ENCODE peak calls at places on chromosome 18, in five cellular contexts. H, J, Z, O and B are unnamed samples.

GRCh38 chr18:36128907-36129299 is 237 bp downstream of the SLC39A6 start:
- DNase-seq in H (no peak), J (no peak), Z (no peak), O (no peak), B (no peak)

GRCh38 chr18:55243852-55244251 is 284.6 kb upstream of the CCDC68 start:
- DNase-seq in H (no peak), J (no peak), Z (peak; percentile 76), O (no peak), B (no peak)

GRCh38 chr18:63681449-63682381 is 20.0 kb upstream of the SERPINB3 start:
- DNase-seq in H (peak; percentile 6), J (no peak), Z (no peak), O (no peak), B (peak; percentile 87)

GRCh38 chr18:36023336-36023735 is 44.0 kb downstream of the RPRD1A start:
- DNase-seq in H (no peak), J (no peak), Z (no peak), O (no peak), B (no peak)

GRCh38 chr18:21740724-21741510 is at the start of gene MIB1:
- DNase-seq in H (no peak), J (peak; percentile 74), Z (peak; percentile 41), O (peak; percentile 99), B (peak; percentile 18)

GRCh38 chr18:62413189-62413588 is 88.1 kb downstream of the TNFRSF11A start:
- DNase-seq in H (no peak), J (no peak), Z (no peak), O (no peak), B (no peak)

GRCh38 chr18:25076980-25077780 is 274.8 kb downstream of the ZNF521 start:
- DNase-seq in H (peak; percentile 91), J (no peak), Z (no peak), O (no peak), B (no peak)

GRCh38 chr18:42578781-42579180 is 536.7 kb downstream of the RIT2 start:
- DNase-seq in H (no peak), J (no peak), Z (no peak), O (no peak), B (no peak)

GRCh38 chr18:75406491-75407445 is 20.7 kb downstream of the SMIM21 start:
- DNase-seq in H (no peak), J (peak; percentile 6), Z (no peak), O (no peak), B (no peak)

GRCh38 chr18:36546876-36547275 is 249.4 kb downstream of the FHOD3 start:
- DNase-seq in H (no peak), J (no peak), Z (no peak), O (no peak), B (no peak)

GRCh38 chr18:12038082-12038660 is 55.5 kb upstream of the ANKRD62 start:
- DNase-seq in H (no peak), J (no peak), Z (no peak), O (peak; percentile 74), B (no peak)

GRCh38 chr18:44896817-44897216 is 216.1 kb downstream of the SETBP1 start:
- DNase-seq in H (no peak), J (no peak), Z (no peak), O (no peak), B (no peak)

GRCh38 chr18:48875942-48876511 is 74.7 kb downstream of the SMAD7 start:
- DNase-seq in H (peak; percentile 69), J (no peak), Z (no peak), O (no peak), B (peak; percentile 31)

GRCh38 chr18:50231621-50232020 is 34.7 kb downstream of the CFAP53 start:
- DNase-seq in H (no peak), J (no peak), Z (no peak), O (no peak), B (no peak)

GRCh38 chr18:64679121-64679520 is 530.2 kb upstream of the LINC00305 start:
- DNase-seq in H (no peak), J (no peak), Z (no peak), O (no peak), B (no peak)

GRCh38 chr18:26406294-26406693 is 142.1 kb downstream of the KCTD1 start:
- DNase-seq in H (no peak), J (no peak), Z (no peak), O (no peak), B (no peak)

GRCh38 chr18:8478166-8478967 is 130.9 kb upstream of the RAB12 start:
- DNase-seq in H (peak; percentile 40), J (peak; percentile 91), Z (peak; percentile 34), O (peak; percentile 97), B (peak; percentile 67)

GRCh38 chr18:77223221-77223639 is 26.4 kb upstream of the GALR1 start:
- DNase-seq in H (no peak), J (no peak), Z (no peak), O (no peak), B (no peak)

GRCh38 chr18:48868468-48869466 is 82.0 kb downstream of the SMAD7 start:
- DNase-seq in H (peak; percentile 69), J (no peak), Z (peak; percentile 34), O (no peak), B (no peak)

GRCh38 chr18:413263-413662 is 87.2 kb downstream of the COLEC12 start:
- DNase-seq in H (no peak), J (no peak), Z (peak; percentile 36), O (no peak), B (no peak)

GRCh38 chr18:3603460-3604259 is 153.7 kb downstream of the TGIF1 start:
- DNase-seq in H (peak; percentile 69), J (peak; percentile 41), Z (peak; percentile 99), O (no peak), B (peak; percentile 94)

GRCh38 chr18:7688580-7688979 is 121.5 kb downstream of the PTPRM start:
- DNase-seq in H (no peak), J (no peak), Z (no peak), O (no peak), B (no peak)

GRCh38 chr18:59143441-59143840 is 3.8 kb downstream of the SEC11C start:
- DNase-seq in H (no peak), J (no peak), Z (peak; percentile 41), O (no peak), B (no peak)

GRCh38 chr18:48027401-48027931 is 97.0 kb upstream of the SMAD2 start:
- DNase-seq in H (no peak), J (no peak), Z (no peak), O (no peak), B (no peak)

DNA sequence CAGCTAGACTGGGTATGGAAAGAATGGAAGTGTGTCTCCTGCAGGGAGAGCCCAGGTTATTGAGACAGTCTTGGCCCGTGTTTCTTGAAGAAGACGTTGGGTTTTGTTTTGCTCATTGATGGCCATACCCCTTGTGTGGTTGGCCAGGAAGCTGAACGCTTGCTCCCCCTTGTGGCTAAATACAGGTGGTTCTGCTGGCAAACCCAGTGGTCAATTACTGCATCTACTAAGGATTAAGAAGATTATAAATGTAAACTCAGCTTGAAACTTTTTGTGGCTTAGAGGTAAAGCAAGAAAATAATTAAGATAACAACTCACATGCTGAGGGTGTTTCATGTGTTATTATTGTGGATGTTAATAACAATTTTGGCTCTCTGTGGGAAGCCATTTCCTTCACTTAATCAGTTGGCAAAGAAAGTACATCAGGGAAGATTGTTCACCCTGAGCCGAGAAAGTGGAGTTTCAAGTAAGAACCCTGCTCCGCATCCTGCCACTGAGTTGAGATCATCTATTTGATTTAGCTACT is 91.8 kb downstream of the NEDD4L start:
- DNase-seq in H (peak; percentile 31), J (peak; percentile 75), Z (peak; percentile 74), O (peak; percentile 70), B (peak; percentile 61)
- TF ChIP-seq MAFK in H (no peak), J (no peak), Z (no peak), O (no peak), B (no peak)

DNA sequence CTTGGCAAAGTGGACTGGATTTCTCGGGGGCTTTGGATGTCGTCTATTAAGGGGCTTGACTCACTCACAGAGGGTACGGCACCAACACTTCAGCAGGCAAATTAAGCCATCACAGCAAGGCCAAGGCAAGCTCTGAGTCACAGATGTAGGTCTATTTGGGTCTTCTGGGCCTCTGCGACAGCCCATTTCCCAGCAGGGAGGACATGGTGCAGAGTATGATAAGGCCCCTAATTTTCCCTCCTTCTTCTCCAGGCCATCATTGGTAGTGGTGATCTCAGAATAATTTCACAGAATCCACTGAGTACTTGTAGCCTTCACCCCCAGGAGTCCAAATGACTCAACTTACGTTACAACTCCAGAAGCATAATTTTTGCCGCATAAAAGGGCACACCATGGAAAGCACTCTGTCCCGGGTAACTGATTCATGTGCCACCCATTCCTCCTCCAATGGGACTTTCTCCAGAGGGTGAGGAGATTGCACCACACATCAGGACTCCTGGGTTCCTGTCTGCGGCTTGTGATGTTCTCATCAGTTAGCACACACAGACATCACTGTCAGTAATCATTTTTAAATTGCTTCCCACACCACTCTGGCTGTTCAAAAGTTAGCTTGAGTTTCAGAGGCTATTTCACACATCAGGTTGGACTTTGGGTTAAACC is 164.9 kb downstream of the TXNL1 start:
- DNase-seq in H (no peak), J (peak; percentile 52), Z (no peak), O (no peak), B (no peak)
- H3K4me3 ChIP-seq in H (no peak overlapping the region), J (no peak overlapping the region), Z (no peak overlapping the region), O (no peak overlapping the region), B (no peak overlapping the region)

GRCh38 chr18:69143084-69143483 is 257.6 kb upstream of the DOK6 start:
- DNase-seq in H (no peak), J (no peak), Z (no peak), O (no peak), B (no peak)

DNA sequence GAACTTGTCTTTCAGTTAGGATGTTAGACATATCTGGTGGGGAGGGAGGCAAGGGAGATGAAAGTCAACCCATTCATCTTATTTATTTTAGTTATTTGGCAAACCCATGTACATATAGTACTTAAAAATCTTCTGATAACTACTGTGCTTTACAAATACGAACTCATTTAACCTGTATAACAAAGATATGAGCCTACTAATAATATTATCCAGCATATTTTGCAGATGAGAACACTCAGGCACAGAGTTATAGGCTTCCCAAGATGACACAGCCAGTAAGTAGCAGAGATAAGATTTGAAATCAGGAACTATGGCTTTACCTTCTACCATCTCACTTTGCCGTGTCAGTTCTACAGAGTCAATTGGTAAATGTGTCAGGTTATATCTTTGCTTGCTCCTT is 262.6 kb upstream of the DOK6 start:
- DNase-seq in H (no peak), J (no peak), Z (no peak), O (no peak), B (no peak)
- TF ChIP-seq MAFK in H (no peak), J (no peak), Z (no peak), O (no peak), B (no peak)

DNA sequence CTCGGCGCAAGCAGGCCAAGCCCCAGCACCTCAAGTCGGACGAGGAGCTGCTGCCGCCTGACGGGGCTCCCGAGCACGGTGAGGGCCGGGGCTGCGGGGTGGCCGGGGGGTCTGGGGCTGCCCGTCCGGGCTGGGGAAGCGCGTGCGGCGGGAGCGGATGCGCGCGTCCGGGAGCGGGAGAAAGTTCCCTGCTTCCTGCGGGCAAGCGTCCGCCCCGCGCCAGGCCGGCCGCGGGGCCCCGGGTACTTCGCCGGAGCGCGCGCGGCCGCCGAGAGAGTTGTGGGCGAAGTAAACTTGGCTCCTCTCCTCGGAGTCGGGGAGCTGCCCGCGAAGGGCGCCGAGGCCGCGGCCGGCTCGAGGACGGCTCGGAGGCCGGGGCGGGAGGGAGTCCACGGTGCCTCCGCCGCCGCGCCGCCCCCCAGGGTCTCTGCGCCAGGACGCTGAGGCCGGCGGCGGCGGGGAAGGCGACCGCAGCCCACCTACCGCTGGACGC is 707 bp downstream of the SALL3 start:
- DNase-seq in H (no peak), J (no peak), Z (no peak), O (no peak), B (no peak)
- H3K4me3 ChIP-seq in H (no peak overlapping the region), J (no peak overlapping the region), Z (no peak overlapping the region), O (peak overlapping the region; percentile 75), B (no peak overlapping the region)

GRCh38 chr18:66752733-66753132 is 148.8 kb upstream of the CDH19 start:
- DNase-seq in H (no peak), J (no peak), Z (no peak), O (no peak), B (no peak)
- TF ChIP-seq MAFK in H (peak; percentile 99), J (peak; percentile 81), Z (peak; percentile 96), O (peak; percentile 85), B (peak; percentile 88)